ENCODE peak calls at places on chromosomes 4 and X, in eight cellular contexts. G is NT2/D1; Q is KBM-7; E is sciatic nerve; Y is stimulated activated CD8-positive, alpha-beta memory T cell treated with anti-CD3 and anti-CD28 coated beads, Interleukin-7, amount 100 ng/mL, for 4 hours; N is left lung; S is cardiac muscle cell; W is fibroblast of pulmonary artery. I is an unnamed sample.

GRCh38 chr4:160142579-160142978 is 1039.7 kb downstream of the RAPGEF2 start:
- DNase-seq in G (no peak), Q (no peak), E (no peak), Y (no peak), N (no peak), S (no peak), W (no peak), I (no peak)

GRCh38 chr4:110184124-110184790 is 14.2 kb downstream of the ELOVL6 start:
- DNase-seq in G (peak; percentile 50), Q (peak; percentile 78), E (no peak), Y (no peak), N (no peak), S (peak; percentile 34), W (peak; percentile 49), I (no peak)

GRCh38 chr4:8647094-8647570 is 54.6 kb downstream of the CPZ start:
- DNase-seq in G (no peak), Q (no peak), E (no peak), Y (no peak), N (no peak), S (no peak), W (no peak), I (no peak)

GRCh38 chr4:128775916-128776315 is 33.6 kb upstream of the JADE1 start:
- DNase-seq in G (no peak), Q (no peak), E (no peak), Y (no peak), N (no peak), S (no peak), W (no peak), I (no peak)

GRCh38 chrX:134470013-134470412 is 10.0 kb downstream of the HPRT1 start:
- DNase-seq in G (no peak), Q (no peak), E (no peak), Y (no peak), N (no peak), S (no peak), W (no peak), I (no peak)

GRCh38 chrX:55451990-55452824 is at the start of gene MAGEH1:
- DNase-seq in G (peak; percentile 49), Q (peak; percentile 90), E (peak; percentile 87), Y (peak; percentile 71), N (peak; percentile 87), S (peak; percentile 86), W (peak; percentile 80), I (peak; percentile 82)

GRCh38 chr4:56220261-56220660 is 167.0 kb downstream of the AASDH start:
- DNase-seq in G (no peak), Q (no peak), E (no peak), Y (no peak), N (no peak), S (no peak), W (no peak), I (no peak)

GRCh38 chr4:1938027-1938426 is 66.8 kb downstream of the NSD2 start:
- DNase-seq in G (no peak), Q (no peak), E (no peak), Y (no peak), N (no peak), S (peak; percentile 23), W (no peak), I (no peak)

GRCh38 chr4:14387647-14388046 is 614.6 kb upstream of the CPEB2 start:
- DNase-seq in G (no peak), Q (no peak), E (no peak), Y (no peak), N (no peak), S (no peak), W (no peak), I (no peak)

GRCh38 chr4:110005461-110006056 is 92.9 kb downstream of the EGF start:
- DNase-seq in G (peak; percentile 16), Q (peak; percentile 60), E (no peak), Y (no peak), N (no peak), S (peak; percentile 84), W (peak; percentile 87), I (no peak)

GRCh38 chr4:173362666-173363065 is 8.1 kb upstream of the SAP30 start:
- DNase-seq in G (no peak), Q (no peak), E (no peak), Y (no peak), N (no peak), S (no peak), W (no peak), I (no peak)

GRCh38 chr4:185374027-185374426 is 21.7 kb downstream of the LRP2BP start:
- DNase-seq in G (no peak), Q (no peak), E (no peak), Y (no peak), N (no peak), S (no peak), W (no peak), I (no peak)

GRCh38 chr4:107755841-107756356 is 35.9 kb upstream of the PAPSS1 start:
- DNase-seq in G (no peak), Q (no peak), E (no peak), Y (no peak), N (no peak), S (peak; percentile 78), W (peak; percentile 17), I (no peak)

GRCh38 chr4:67549123-67549522 is 3.8 kb upstream of the CENPC start:
- DNase-seq in G (no peak), Q (peak; percentile 39), E (no peak), Y (no peak), N (no peak), S (peak; percentile 63), W (peak; percentile 62), I (no peak)

GRCh38 chrX:17591741-17592110 is 145.6 kb upstream of the SCML1 start:
- DNase-seq in G (no peak), Q (no peak), E (no peak), Y (no peak), N (no peak), S (peak; percentile 82), W (peak; percentile 71), I (no peak)

GRCh38 chrX:4994855-4995254 is 1233.8 kb downstream of the NLGN4X start:
- DNase-seq in G (no peak), Q (no peak), E (no peak), Y (no peak), N (no peak), S (no peak), W (no peak), I (no peak)

GRCh38 chr4:140726776-140727500 is 29.2 kb downstream of the TBC1D9 start:
- DNase-seq in G (no peak), Q (no peak), E (no peak), Y (no peak), N (no peak), S (peak; percentile 40), W (peak; percentile 29), I (no peak)

GRCh38 chr4:105194328-105195231 is 47.9 kb downstream of the TET2 start:
- DNase-seq in G (no peak), Q (no peak), E (no peak), Y (no peak), N (no peak), S (no peak), W (peak; percentile 29), I (no peak)

GRCh38 chr4:186348433-186348832 is 82.4 kb downstream of the F11 start:
- DNase-seq in G (no peak), Q (no peak), E (no peak), Y (no peak), N (no peak), S (no peak), W (no peak), I (no peak)

GRCh38 chr4:24067781-24068193 is 177.9 kb upstream of the PPARGC1A start:
- DNase-seq in G (peak; percentile 6), Q (no peak), E (no peak), Y (no peak), N (no peak), S (peak; percentile 20), W (peak; percentile 35), I (no peak)